ENCODE peak calls at places on chromosome 22, in four cellular contexts. T is upper lobe of right lung, F is prostate gland, N is GM13977. X is an unnamed sample.
A peak's percentile ranks its signal among the peaks of the same experiment; 100 is the strongest.

GRCh38 chr22:35330258-35330861 is 30.7 kb downstream of the TOM1 start:
- DNase-seq in N (no peak), F (peak; percentile 60), T (peak; percentile 86), X (no peak)

GRCh38 chr22:22558972-22559603 is at the start of gene PRAME:
- DNase-seq in F (no peak), T (peak; percentile 78), N (peak; percentile 81), X (no peak)

GRCh38 chr22:50628543-50629134 is 687 bp upstream of the ARSA start:
- DNase-seq in N (no peak), F (no peak), T (peak; percentile 62), X (no peak)

GRCh38 chr22:46935506-46936377 is 173.3 kb downstream of the TBC1D22A start:
- DNase-seq in T (no peak), F (peak; percentile 19), N (no peak), X (no peak)

GRCh38 chr22:49232319-49233067 is 595.2 kb downstream of the BRD1 start:
- DNase-seq in T (no peak), F (no peak), N (no peak), X (no peak)

GRCh38 chr22:38398609-38399401 is 56.2 kb downstream of the KCNJ4 start:
- DNase-seq in T (peak; percentile 92), N (peak; percentile 90), F (peak; percentile 81), X (no peak)

GRCh38 chr22:41799486-41800347 is 762 bp upstream of the CCDC134 start:
- DNase-seq in T (peak; percentile 75), F (peak; percentile 15), N (peak; percentile 72), X (no peak)

GRCh38 chr22:46063861-46064235 is 86.5 kb upstream of the PPARA start:
- DNase-seq in T (peak; percentile 42), N (no peak), F (peak; percentile 61), X (peak; percentile 56)

GRCh38 chr22:38186429-38186828 is 4.8 kb upstream of the PLA2G6 start:
- DNase-seq in N (no peak), T (no peak), F (no peak), X (no peak)

GRCh38 chr22:27630754-27631153 is 170.8 kb downstream of the MN1 start:
- DNase-seq in F (no peak), N (no peak), T (no peak), X (no peak)

GRCh38 chr22:49738566-49738965 is 89.1 kb downstream of the BRD1 start:
- DNase-seq in F (no peak), T (no peak), N (no peak), X (no peak)

GRCh38 chr22:39230261-39231196 is 14.3 kb downstream of the PDGFB start:
- DNase-seq in T (no peak), N (no peak), F (no peak), X (no peak)

X was measured in NCI-H1417 treated with DMSO at 0.1 percent for 48 hours.